ENCODE peak calls at places on chromosomes 1 and 21, in four cellular contexts. One of them, this sample, is unnamed.

GRCh38 chr1:53618218-53619087 is 120.5 kb downstream of the GLIS1 start:
- DNase-seq in K562: no peak
- DNase-seq in HepG2: no peak
- DNase-seq in WTC11: no peak
- DNase-seq in this sample: no peak

GRCh38 chr1:11882814-11883538 is 24.2 kb upstream of the NPPB start:
- DNase-seq in WTC11: peak
- DNase-seq in K562: peak
- DNase-seq in HepG2: peak
- DNase-seq in this sample: no peak

GRCh38 chr1:46522184-46522968 is 29.1 kb downstream of the KNCN start:
- DNase-seq in K562: peak
- DNase-seq in HepG2: no peak
- DNase-seq in WTC11: no peak
- DNase-seq in this sample: peak

GRCh38 chr1:151604291-151604690 is 7.6 kb upstream of the SNX27 start:
- DNase-seq in K562: no peak
- DNase-seq in WTC11: no peak
- DNase-seq in HepG2: no peak
- DNase-seq in this sample: no peak

GRCh38 chr1:31981976-31982375 is 31.7 kb upstream of the KHDRBS1 start:
- DNase-seq in HepG2: no peak
- DNase-seq in WTC11: no peak
- DNase-seq in K562: no peak
- DNase-seq in this sample: no peak

GRCh38 chr1:243496173-243496553 is 240.3 kb downstream of the SDCCAG8 start:
- DNase-seq in HepG2: no peak
- DNase-seq in K562: no peak
- DNase-seq in WTC11: peak
- DNase-seq in this sample: no peak

GRCh38 chr1:117843791-117844190 is 85.6 kb downstream of the GDAP2 start:
- DNase-seq in K562: no peak
- DNase-seq in HepG2: no peak
- DNase-seq in WTC11: no peak
- DNase-seq in this sample: no peak

GRCh38 chr1:168991667-168992475 is 114.6 kb upstream of the ATP1B1 start:
- DNase-seq in WTC11: no peak
- DNase-seq in K562: no peak
- DNase-seq in HepG2: no peak
- DNase-seq in this sample: no peak

GRCh38 chr1:188584119-188584518 is 1755.4 kb downstream of the PLA2G4A start:
- DNase-seq in K562: no peak
- DNase-seq in WTC11: no peak
- DNase-seq in HepG2: no peak
- DNase-seq in this sample: no peak

GRCh38 chr1:159829822-159830455 is 3.3 kb downstream of the SLAMF8 start:
- DNase-seq in HepG2: no peak
- DNase-seq in K562: no peak
- DNase-seq in WTC11: no peak
- DNase-seq in this sample: no peak

GRCh38 chr21:17436626-17437111 is 76.2 kb upstream of the CXADR start:
- DNase-seq in K562: no peak
- DNase-seq in WTC11: no peak
- DNase-seq in HepG2: peak
- DNase-seq in this sample: no peak

GRCh38 chr1:174953170-174953569 is 46.6 kb upstream of the CACYBP start:
- DNase-seq in WTC11: no peak
- DNase-seq in K562: no peak
- DNase-seq in HepG2: peak
- DNase-seq in this sample: no peak

GRCh38 chr1:174956976-174957375 is 42.8 kb upstream of the CACYBP start:
- DNase-seq in WTC11: no peak
- DNase-seq in HepG2: no peak
- DNase-seq in K562: no peak
- DNase-seq in this sample: no peak

GRCh38 chr1:174954686-174955669 is 44.8 kb upstream of the CACYBP start:
- DNase-seq in WTC11: no peak
- DNase-seq in K562: no peak
- DNase-seq in HepG2: no peak
- DNase-seq in this sample: no peak

GRCh38 chr1:174956086-174956485 is 43.7 kb upstream of the CACYBP start:
- DNase-seq in K562: no peak
- DNase-seq in WTC11: no peak
- DNase-seq in HepG2: no peak
- DNase-seq in this sample: no peak

GRCh38 chr1:174953657-174954435 is 45.9 kb upstream of the CACYBP start:
- DNase-seq in K562: no peak
- DNase-seq in HepG2: peak
- DNase-seq in WTC11: no peak
- DNase-seq in this sample: peak
- TF ChIP-seq NR3C1 in K562: no peak
- TF ChIP-seq NR3C1 in HepG2: no peak
- TF ChIP-seq NR3C1 in WTC11: no peak
- TF ChIP-seq NR3C1 in this sample: no peak

GRCh38 chr21:33967086-33967571 is 51.5 kb upstream of the ATP5PO start:
- DNase-seq in K562: no peak
- DNase-seq in HepG2: peak
- DNase-seq in WTC11: no peak
- DNase-seq in this sample: no peak

GRCh38 chr21:33966324-33966949 is 50.8 kb upstream of the ATP5PO start:
- DNase-seq in K562: peak
- DNase-seq in HepG2: no peak
- DNase-seq in WTC11: no peak
- DNase-seq in this sample: no peak

GRCh38 chr21:33963848-33964555 is 48.4 kb upstream of the ATP5PO start:
- DNase-seq in K562: no peak
- DNase-seq in WTC11: no peak
- DNase-seq in HepG2: no peak
- DNase-seq in this sample: no peak

GRCh38 chr21:33962290-33962689 is 46.7 kb upstream of the ATP5PO start:
- DNase-seq in HepG2: no peak
- DNase-seq in K562: no peak
- DNase-seq in WTC11: no peak
- DNase-seq in this sample: no peak

DNA sequence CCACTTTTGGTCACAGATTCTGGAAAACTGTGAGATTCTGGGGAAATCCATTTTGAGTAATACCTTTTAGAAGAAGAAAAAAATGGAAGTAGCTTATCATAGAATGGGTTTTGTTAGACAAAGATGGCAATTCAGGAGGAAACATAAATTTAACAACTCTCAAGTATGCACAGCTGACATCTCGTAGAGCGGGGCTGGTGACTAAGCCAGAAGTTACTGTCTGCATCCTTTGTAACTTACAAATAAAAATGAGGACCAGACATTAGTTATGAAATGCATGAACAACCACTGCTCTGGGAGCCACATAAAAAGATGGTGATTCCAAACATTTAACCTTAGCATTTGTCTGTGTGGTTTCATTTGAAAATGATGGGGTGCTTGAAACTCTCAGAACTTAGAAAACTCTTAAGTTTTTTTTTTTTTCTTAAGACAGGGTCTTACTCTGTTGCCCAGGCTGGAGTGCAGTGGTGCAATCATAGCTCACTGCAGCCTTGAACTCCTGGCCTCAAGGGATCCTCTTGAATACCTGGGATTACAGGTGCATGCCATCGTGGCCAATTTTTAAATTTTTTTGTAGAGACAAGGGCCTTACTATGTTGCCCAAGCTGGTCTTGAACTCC is 49.2 kb upstream of the ATP5PO start:
- DNase-seq in WTC11: no peak
- DNase-seq in K562: no peak
- DNase-seq in HepG2: no peak
- DNase-seq in this sample: no peak
- TF ChIP-seq JUN in WTC11: no peak
- TF ChIP-seq JUN in K562: no peak
- TF ChIP-seq JUN in HepG2: no peak
- TF ChIP-seq JUN in this sample: no peak

GRCh38 chr1:110201157-110201825 is 8.8 kb upstream of the KCNC4 start:
- DNase-seq in HepG2: no peak
- DNase-seq in WTC11: no peak
- DNase-seq in K562: no peak
- DNase-seq in this sample: no peak
- TF ChIP-seq NR3C1 in HepG2: no peak
- TF ChIP-seq NR3C1 in WTC11: no peak
- TF ChIP-seq NR3C1 in K562: no peak
- TF ChIP-seq NR3C1 in this sample: no peak

DNA sequence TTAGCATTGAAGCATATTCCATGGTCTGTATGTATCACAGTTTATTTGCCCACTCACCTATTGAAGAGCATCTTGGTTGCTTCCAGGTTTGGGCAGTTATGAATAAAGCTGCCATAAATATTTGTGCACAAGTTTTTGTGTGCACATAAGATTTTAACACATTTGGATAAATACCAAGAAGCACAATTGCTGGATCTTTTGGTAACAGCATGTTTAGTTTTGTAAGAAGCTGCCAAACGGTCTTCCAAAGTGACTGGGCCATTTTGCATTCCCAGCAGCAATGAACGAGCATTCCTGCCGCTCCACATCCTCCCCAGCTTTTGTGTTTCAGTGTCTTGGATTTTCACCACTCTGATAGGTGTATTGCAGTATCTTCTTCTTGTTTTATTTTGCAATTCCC is 62.7 kb downstream of the PDE9A start:
- DNase-seq in HepG2: no peak
- DNase-seq in WTC11: no peak
- DNase-seq in K562: no peak
- DNase-seq in this sample: no peak
- TF ChIP-seq JUN in HepG2: no peak
- TF ChIP-seq JUN in WTC11: no peak
- TF ChIP-seq JUN in K562: no peak
- TF ChIP-seq JUN in this sample: no peak